ENCODE peak calls at places on chromosome 4, in six cellular contexts. One of them, this sample, is unnamed. For H3K79me2, the result is how much of the 10 kb centered on the place peaks cover.

GRCh38 chr4:40587826-40588225 is 41.8 kb downstream of the RBM47 start:
- DNase-seq in HCT116: no peak
- DNase-seq in mammary epithelial cell: peak
- DNase-seq in MM.1S: no peak
- DNase-seq in neural progenitor cell: no peak
- DNase-seq in OCI-LY7: no peak
- DNase-seq in this sample: peak

GRCh38 chr4:140061194-140061593 is 92.8 kb downstream of the MAML3 start:
- DNase-seq in HCT116: no peak
- DNase-seq in mammary epithelial cell: no peak
- DNase-seq in MM.1S: no peak
- DNase-seq in neural progenitor cell: no peak
- DNase-seq in OCI-LY7: no peak
- DNase-seq in this sample: no peak

GRCh38 chr4:176321589-176321988 is 1.8 kb downstream of the SPCS3 start:
- DNase-seq in HCT116: no peak
- DNase-seq in mammary epithelial cell: no peak
- DNase-seq in MM.1S: no peak
- DNase-seq in neural progenitor cell: no peak
- DNase-seq in OCI-LY7: no peak
- DNase-seq in this sample: no peak

GRCh38 chr4:85952518-85952917 is 407.3 kb downstream of the MAPK10 start:
- DNase-seq in HCT116: no peak
- DNase-seq in mammary epithelial cell: peak
- DNase-seq in MM.1S: no peak
- DNase-seq in neural progenitor cell: no peak
- DNase-seq in OCI-LY7: no peak
- DNase-seq in this sample: no peak

GRCh38 chr4:38082424-38083374 is 122.5 kb downstream of the PTTG2 start:
- DNase-seq in HCT116: no peak
- DNase-seq in mammary epithelial cell: no peak
- DNase-seq in MM.1S: no peak
- DNase-seq in neural progenitor cell: no peak
- DNase-seq in OCI-LY7: no peak
- DNase-seq in this sample: no peak

GRCh38 chr4:187603093-187603395 is 392.5 kb upstream of the ZFP42 start:
- DNase-seq in HCT116: no peak
- DNase-seq in mammary epithelial cell: no peak
- DNase-seq in MM.1S: no peak
- DNase-seq in neural progenitor cell: no peak
- DNase-seq in OCI-LY7: no peak
- DNase-seq in this sample: no peak

GRCh38 chr4:19024047-19024446 is 1002.5 kb upstream of the LCORL start:
- DNase-seq in HCT116: no peak
- DNase-seq in mammary epithelial cell: no peak
- DNase-seq in MM.1S: no peak
- DNase-seq in neural progenitor cell: no peak
- DNase-seq in OCI-LY7: no peak
- DNase-seq in this sample: no peak

GRCh38 chr4:24024597-24024996 is 134.8 kb upstream of the PPARGC1A start:
- DNase-seq in HCT116: no peak
- DNase-seq in mammary epithelial cell: no peak
- DNase-seq in MM.1S: no peak
- DNase-seq in neural progenitor cell: no peak
- DNase-seq in OCI-LY7: no peak
- DNase-seq in this sample: peak

GRCh38 chr4:67087897-67088296 is 457.4 kb downstream of the CENPC start:
- DNase-seq in HCT116: peak
- DNase-seq in mammary epithelial cell: peak
- DNase-seq in MM.1S: peak
- DNase-seq in neural progenitor cell: peak
- DNase-seq in OCI-LY7: peak
- DNase-seq in this sample: peak

GRCh38 chr4:173218411-173219125 is 50.0 kb downstream of the GALNT7 start:
- DNase-seq in HCT116: peak
- DNase-seq in mammary epithelial cell: peak
- DNase-seq in MM.1S: no peak
- DNase-seq in neural progenitor cell: no peak
- DNase-seq in OCI-LY7: no peak
- DNase-seq in this sample: no peak

GRCh38 chr4:182175788-182176519 is 67.2 kb upstream of the TENM3 start:
- DNase-seq in HCT116: no peak
- DNase-seq in mammary epithelial cell: no peak
- DNase-seq in MM.1S: no peak
- DNase-seq in neural progenitor cell: no peak
- DNase-seq in OCI-LY7: no peak
- DNase-seq in this sample: no peak

GRCh38 chr4:116122131-116122530 is 963.2 kb downstream of the TRAM1L1 start:
- DNase-seq in HCT116: no peak
- DNase-seq in mammary epithelial cell: peak
- DNase-seq in MM.1S: no peak
- DNase-seq in neural progenitor cell: no peak
- DNase-seq in OCI-LY7: no peak
- DNase-seq in this sample: peak

GRCh38 chr4:71262161-71262560 is 76.7 kb upstream of the SLC4A4 start:
- DNase-seq in HCT116: no peak
- DNase-seq in mammary epithelial cell: no peak
- DNase-seq in MM.1S: no peak
- DNase-seq in neural progenitor cell: no peak
- DNase-seq in OCI-LY7: no peak
- DNase-seq in this sample: no peak

GRCh38 chr4:187663076-187663475 is 332.5 kb upstream of the ZFP42 start:
- DNase-seq in HCT116: no peak
- DNase-seq in mammary epithelial cell: no peak
- DNase-seq in MM.1S: no peak
- DNase-seq in neural progenitor cell: no peak
- DNase-seq in OCI-LY7: no peak
- DNase-seq in this sample: no peak

GRCh38 chr4:1098311-1098925 is 14.9 kb downstream of the RNF212 start:
- DNase-seq in HCT116: no peak
- DNase-seq in mammary epithelial cell: no peak
- DNase-seq in MM.1S: no peak
- DNase-seq in neural progenitor cell: no peak
- DNase-seq in OCI-LY7: no peak
- DNase-seq in this sample: no peak

GRCh38 chr4:14726441-14727405 is 275.6 kb upstream of the CPEB2 start:
- DNase-seq in HCT116: no peak
- DNase-seq in mammary epithelial cell: peak
- DNase-seq in MM.1S: peak
- DNase-seq in neural progenitor cell: no peak
- DNase-seq in OCI-LY7: no peak
- DNase-seq in this sample: no peak

GRCh38 chr4:112245383-112245782 is 13.8 kb downstream of the AP1AR start:
- DNase-seq in HCT116: no peak
- DNase-seq in mammary epithelial cell: no peak
- DNase-seq in MM.1S: no peak
- DNase-seq in neural progenitor cell: no peak
- DNase-seq in OCI-LY7: no peak
- DNase-seq in this sample: no peak

GRCh38 chr4:181685911-181686310 is 557.3 kb upstream of the TENM3 start:
- DNase-seq in HCT116: no peak
- DNase-seq in mammary epithelial cell: peak
- DNase-seq in MM.1S: no peak
- DNase-seq in neural progenitor cell: no peak
- DNase-seq in OCI-LY7: no peak
- DNase-seq in this sample: no peak

GRCh38 chr4:139872274-139872673 is 206.7 kb downstream of the MGST2 start:
- DNase-seq in HCT116: no peak
- DNase-seq in mammary epithelial cell: peak
- DNase-seq in MM.1S: no peak
- DNase-seq in neural progenitor cell: no peak
- DNase-seq in OCI-LY7: no peak
- DNase-seq in this sample: peak

GRCh38 chr4:185096032-185096653 is 46.9 kb upstream of the SLC25A4 start:
- DNase-seq in HCT116: peak
- DNase-seq in mammary epithelial cell: peak
- DNase-seq in MM.1S: peak
- DNase-seq in neural progenitor cell: peak
- DNase-seq in OCI-LY7: peak
- DNase-seq in this sample: peak

GRCh38 chr4:1401409-1402020 is 4.7 kb downstream of the NKX1-1 start:
- DNase-seq in HCT116: no peak
- DNase-seq in mammary epithelial cell: no peak
- DNase-seq in MM.1S: no peak
- DNase-seq in neural progenitor cell: no peak
- DNase-seq in OCI-LY7: no peak
- DNase-seq in this sample: peak

GRCh38 chr4:163613375-163613774 is 118.9 kb downstream of the TMA16 start:
- DNase-seq in HCT116: no peak
- DNase-seq in mammary epithelial cell: no peak
- DNase-seq in MM.1S: no peak
- DNase-seq in neural progenitor cell: no peak
- DNase-seq in OCI-LY7: no peak
- DNase-seq in this sample: no peak
- H3K4me3 ChIP-seq in HCT116: no peak
- H3K4me3 ChIP-seq in mammary epithelial cell: no peak
- H3K4me3 ChIP-seq in MM.1S: no peak
- H3K4me3 ChIP-seq in neural progenitor cell: no peak
- H3K4me3 ChIP-seq in OCI-LY7: no peak
- H3K4me3 ChIP-seq in this sample: no peak

DNA sequence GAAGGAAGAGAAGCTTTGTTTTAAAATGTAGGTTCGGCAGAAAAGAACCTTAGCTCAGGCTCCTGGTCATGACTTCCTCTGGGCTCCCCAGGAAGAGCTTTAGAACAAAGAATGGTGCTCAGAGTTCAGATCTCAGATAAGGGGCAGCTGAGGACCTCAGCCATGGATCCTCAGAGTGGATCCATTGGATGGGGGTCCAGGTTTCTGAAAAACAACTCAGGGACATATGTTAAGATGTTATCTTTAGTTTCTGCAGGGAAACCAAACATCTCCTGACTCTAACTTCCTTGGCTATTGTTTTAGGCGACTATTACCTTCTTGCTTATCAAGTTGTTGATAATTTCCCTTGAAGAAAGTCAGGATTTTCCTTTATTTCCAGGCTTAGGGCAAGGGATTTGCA is 5.4 kb downstream of the EVC start:
- DNase-seq in HCT116: no peak
- DNase-seq in mammary epithelial cell: no peak
- DNase-seq in MM.1S: no peak
- DNase-seq in neural progenitor cell: no peak
- DNase-seq in OCI-LY7: no peak
- DNase-seq in this sample: no peak
- H3K79me2 ChIP-seq in HCT116: under half
- H3K79me2 ChIP-seq in mammary epithelial cell: half or more
- H3K79me2 ChIP-seq in MM.1S: half or more
- H3K79me2 ChIP-seq in neural progenitor cell: under half
- H3K79me2 ChIP-seq in OCI-LY7: under half
- H3K79me2 ChIP-seq in this sample: half or more

GRCh38 chr4:118967393-118967792 is 78.7 kb downstream of the SYNPO2 start:
- DNase-seq in HCT116: no peak
- DNase-seq in mammary epithelial cell: peak
- DNase-seq in MM.1S: no peak
- DNase-seq in neural progenitor cell: no peak
- DNase-seq in OCI-LY7: no peak
- DNase-seq in this sample: no peak
- H3K4me3 ChIP-seq in HCT116: no peak
- H3K4me3 ChIP-seq in mammary epithelial cell: no peak
- H3K4me3 ChIP-seq in MM.1S: no peak
- H3K4me3 ChIP-seq in neural progenitor cell: no peak
- H3K4me3 ChIP-seq in OCI-LY7: no peak
- H3K4me3 ChIP-seq in this sample: no peak

GRCh38 chr4:20378181-20378580 is 126.5 kb downstream of the SLIT2 start:
- DNase-seq in HCT116: no peak
- DNase-seq in mammary epithelial cell: no peak
- DNase-seq in MM.1S: no peak
- DNase-seq in neural progenitor cell: no peak
- DNase-seq in OCI-LY7: no peak
- DNase-seq in this sample: no peak
- H3K79me2 ChIP-seq in HCT116: under half
- H3K79me2 ChIP-seq in mammary epithelial cell: under half
- H3K79me2 ChIP-seq in MM.1S: under half
- H3K79me2 ChIP-seq in neural progenitor cell: under half
- H3K79me2 ChIP-seq in OCI-LY7: under half
- H3K79me2 ChIP-seq in this sample: under half

DNA sequence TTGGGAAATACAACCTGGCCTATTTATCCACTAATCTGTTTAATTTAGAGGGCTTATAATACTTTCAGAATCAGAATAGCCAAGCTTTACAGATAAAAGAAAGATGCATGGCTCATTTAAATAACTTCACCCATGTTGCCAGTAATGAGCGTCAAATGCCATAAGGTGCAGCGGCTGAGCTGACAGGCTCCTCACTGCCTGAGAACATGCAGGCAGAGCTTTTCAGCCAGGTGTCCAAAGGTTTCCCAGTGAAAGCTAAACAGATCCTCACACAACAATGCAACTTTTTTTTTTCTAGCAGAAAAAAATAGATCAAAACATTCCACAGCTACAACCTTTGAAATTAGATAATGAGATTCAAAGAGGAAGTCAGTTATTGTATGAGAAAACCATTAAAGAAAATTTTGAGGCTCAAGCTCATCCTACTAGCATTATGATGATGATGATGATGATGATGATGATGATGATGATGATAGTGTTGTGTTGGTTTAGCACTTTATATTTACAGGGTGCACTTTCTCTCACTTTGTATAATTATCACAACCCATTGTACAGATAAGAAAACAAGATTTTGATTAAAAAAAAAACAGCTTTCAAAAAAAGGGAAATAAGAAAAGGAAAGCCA is 12.1 kb upstream of the TNIP3 start:
- DNase-seq in HCT116: no peak
- DNase-seq in mammary epithelial cell: no peak
- DNase-seq in MM.1S: no peak
- DNase-seq in neural progenitor cell: no peak
- DNase-seq in OCI-LY7: no peak
- DNase-seq in this sample: no peak
- H3K4me3 ChIP-seq in HCT116: no peak
- H3K4me3 ChIP-seq in mammary epithelial cell: no peak
- H3K4me3 ChIP-seq in MM.1S: no peak
- H3K4me3 ChIP-seq in neural progenitor cell: no peak
- H3K4me3 ChIP-seq in OCI-LY7: no peak
- H3K4me3 ChIP-seq in this sample: no peak

DNA sequence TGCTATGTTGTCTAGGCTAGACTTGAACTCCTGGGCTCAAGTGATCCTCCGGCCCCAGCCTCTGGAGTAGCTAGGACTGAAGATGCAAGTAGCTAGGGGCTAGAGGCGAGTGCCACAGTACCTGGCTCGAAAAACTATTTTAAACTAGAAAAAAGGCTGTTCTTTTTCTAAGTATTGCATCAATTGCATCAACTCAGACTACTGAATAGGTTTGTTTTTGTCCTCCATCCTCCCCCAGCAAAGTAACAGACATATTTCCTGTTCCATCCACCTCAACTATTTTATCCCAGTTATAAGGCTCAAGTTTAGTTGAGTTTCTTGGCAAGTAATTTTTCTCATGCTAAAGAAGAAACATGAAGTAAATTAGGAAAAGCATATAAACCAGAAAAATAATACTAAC is 4.1 kb downstream of the SH3RF1 start:
- DNase-seq in HCT116: no peak
- DNase-seq in mammary epithelial cell: no peak
- DNase-seq in MM.1S: no peak
- DNase-seq in neural progenitor cell: no peak
- DNase-seq in OCI-LY7: no peak
- DNase-seq in this sample: no peak
- H3K79me2 ChIP-seq in HCT116: half or more
- H3K79me2 ChIP-seq in mammary epithelial cell: half or more
- H3K79me2 ChIP-seq in MM.1S: under half
- H3K79me2 ChIP-seq in neural progenitor cell: half or more
- H3K79me2 ChIP-seq in OCI-LY7: under half
- H3K79me2 ChIP-seq in this sample: half or more

GRCh38 chr4:149932188-149932587 is 116.5 kb upstream of the IQCM start:
- DNase-seq in HCT116: no peak
- DNase-seq in mammary epithelial cell: no peak
- DNase-seq in MM.1S: no peak
- DNase-seq in neural progenitor cell: no peak
- DNase-seq in OCI-LY7: no peak
- DNase-seq in this sample: no peak
- H3K4me3 ChIP-seq in HCT116: no peak
- H3K4me3 ChIP-seq in mammary epithelial cell: no peak
- H3K4me3 ChIP-seq in MM.1S: no peak
- H3K4me3 ChIP-seq in neural progenitor cell: no peak
- H3K4me3 ChIP-seq in OCI-LY7: no peak
- H3K4me3 ChIP-seq in this sample: no peak